ENCODE peak calls at places on chromosomes 2 and 18, in ten cellular contexts. Q, R, G, K, L, H, E, W, B and C are unnamed samples.

GRCh38 chr2:237451582-237452469 is 35.2 kb upstream of the MLPH start:
- DNase-seq in Q (no peak), R (peak), G (no peak), K (no peak), L (no peak), H (no peak), E (peak), W (no peak), B (peak), C (no peak)

GRCh38 chr18:24094561-24094960 is 44.3 kb upstream of the CABYR start:
- DNase-seq in Q (no peak), R (no peak), G (no peak), K (no peak), L (no peak), H (no peak), E (no peak), W (no peak), B (peak), C (no peak)

GRCh38 chr2:66430906-66431619 is 3.9 kb upstream of the MEIS1 start:
- DNase-seq in Q (no peak), R (no peak), G (no peak), K (no peak), L (no peak), H (peak), E (no peak), W (peak), B (no peak), C (no peak)

GRCh38 chr2:20079546-20080115 is 28.2 kb upstream of the LAPTM4A start:
- DNase-seq in Q (no peak), R (no peak), G (no peak), K (peak), L (no peak), H (no peak), E (no peak), W (no peak), B (no peak), C (no peak)

GRCh38 chr2:174004900-174005605 is 39.9 kb upstream of the SP3 start:
- DNase-seq in Q (no peak), R (peak), G (no peak), K (peak), L (peak), H (no peak), E (no peak), W (peak), B (peak), C (no peak)

GRCh38 chr2:233165895-233166661 is 85.4 kb upstream of the ATG16L1 start:
- DNase-seq in Q (peak), R (peak), G (peak), K (no peak), L (peak), H (peak), E (no peak), W (peak), B (no peak), C (no peak)

GRCh38 chr2:118032169-118033013 is 18.5 kb upstream of the CCDC93 start:
- DNase-seq in Q (no peak), R (peak), G (no peak), K (no peak), L (peak), H (peak), E (no peak), W (no peak), B (peak), C (no peak)

GRCh38 chr2:177246000-177246399 is 18.5 kb downstream of the NFE2L2 start:
- DNase-seq in Q (no peak), R (no peak), G (no peak), K (no peak), L (no peak), H (no peak), E (no peak), W (no peak), B (no peak), C (no peak)

GRCh38 chr2:50856112-50856511 is 175.8 kb downstream of the NRXN1 start:
- DNase-seq in Q (no peak), R (no peak), G (no peak), K (no peak), L (no peak), H (no peak), E (no peak), W (no peak), B (no peak), C (no peak)

GRCh38 chr2:42183775-42184174 is 14.6 kb downstream of the EML4 start:
- DNase-seq in Q (no peak), R (no peak), G (no peak), K (no peak), L (no peak), H (no peak), E (no peak), W (no peak), B (no peak), C (no peak)

GRCh38 chr2:141590620-141591019 is 540.2 kb downstream of the LRP1B start:
- DNase-seq in Q (no peak), R (no peak), G (no peak), K (no peak), L (no peak), H (no peak), E (no peak), W (no peak), B (no peak), C (no peak)

GRCh38 chr2:104658149-104658839 is 195.6 kb upstream of the POU3F3 start:
- DNase-seq in Q (no peak), R (no peak), G (no peak), K (no peak), L (no peak), H (peak), E (no peak), W (no peak), B (no peak), C (no peak)

GRCh38 chr18:65365245-65365955 is 385.4 kb upstream of the CDH7 start:
- DNase-seq in Q (no peak), R (no peak), G (no peak), K (no peak), L (no peak), H (no peak), E (no peak), W (no peak), B (no peak), C (no peak)

GRCh38 chr2:171893196-171893823 is 734 bp downstream of the SLC25A12 start:
- DNase-seq in Q (no peak), R (no peak), G (no peak), K (no peak), L (no peak), H (peak), E (no peak), W (no peak), B (no peak), C (no peak)

GRCh38 chr2:231364961-231365810 is 30.3 kb upstream of the B3GNT7 start:
- DNase-seq in Q (no peak), R (peak), G (no peak), K (no peak), L (peak), H (peak), E (peak), W (peak), B (peak), C (peak)

GRCh38 chr2:64632855-64633819 is 20.6 kb downstream of the SERTAD2 start:
- DNase-seq in Q (no peak), R (peak), G (no peak), K (no peak), L (no peak), H (no peak), E (no peak), W (peak), B (peak), C (no peak)

GRCh38 chr2:46460991-46461715 is 18.2 kb upstream of the TMEM247 start:
- DNase-seq in Q (peak), R (peak), G (peak), K (peak), L (peak), H (peak), E (peak), W (peak), B (peak), C (no peak)

GRCh38 chr2:187934236-187934635 is 357.4 kb upstream of the GULP1 start:
- DNase-seq in Q (no peak), R (no peak), G (no peak), K (no peak), L (no peak), H (no peak), E (no peak), W (no peak), B (no peak), C (no peak)

GRCh38 chr18:5103286-5103685 is 93.8 kb downstream of the AKAIN1 start:
- DNase-seq in Q (no peak), R (no peak), G (no peak), K (no peak), L (no peak), H (no peak), E (no peak), W (no peak), B (no peak), C (no peak)

GRCh38 chr18:48136051-48136543 is 205.6 kb upstream of the SMAD2 start:
- DNase-seq in Q (no peak), R (no peak), G (peak), K (no peak), L (no peak), H (peak), E (no peak), W (no peak), B (no peak), C (no peak)

GRCh38 chr2:173048901-173049661 is 26.6 kb upstream of the MAP3K20 start:
- DNase-seq in Q (peak), R (peak), G (peak), K (peak), L (peak), H (peak), E (no peak), W (peak), B (peak), C (peak)

GRCh38 chr2:134774786-134775641 is 56.2 kb upstream of the TMEM163 start:
- DNase-seq in Q (no peak), R (no peak), G (no peak), K (no peak), L (peak), H (no peak), E (no peak), W (no peak), B (no peak), C (no peak)

GRCh38 chr2:44916291-44916690 is 25.2 kb upstream of the SIX3 start:
- DNase-seq in Q (no peak), R (no peak), G (no peak), K (no peak), L (no peak), H (no peak), E (no peak), W (no peak), B (no peak), C (no peak)

GRCh38 chr2:234420406-234420805 is 76.5 kb downstream of the ARL4C start:
- DNase-seq in Q (no peak), R (peak), G (no peak), K (no peak), L (no peak), H (no peak), E (no peak), W (no peak), B (peak), C (no peak)

GRCh38 chr2:174694920-174695319 is 69.4 kb downstream of the CHRNA1 start:
- DNase-seq in Q (no peak), R (no peak), G (no peak), K (no peak), L (no peak), H (no peak), E (no peak), W (no peak), B (no peak), C (no peak)

GRCh38 chr2:203330434-203330833 is 2.2 kb downstream of the ABI2 start:
- DNase-seq in Q (no peak), R (peak), G (no peak), K (no peak), L (no peak), H (no peak), E (no peak), W (no peak), B (peak), C (no peak)

GRCh38 chr2:179264238-179265081 is at the start of gene SESTD1:
- DNase-seq in Q (peak), R (peak), G (peak), K (peak), L (peak), H (peak), E (peak), W (peak), B (peak), C (no peak)

GRCh38 chr2:144162652-144163051 is 357.3 kb downstream of the ZEB2 start:
- DNase-seq in Q (no peak), R (no peak), G (peak), K (no peak), L (peak), H (peak), E (no peak), W (no peak), B (no peak), C (no peak)

GRCh38 chr2:43609304-43609883 is 13.6 kb upstream of the THADA start:
- DNase-seq in Q (no peak), R (peak), G (no peak), K (no peak), L (peak), H (peak), E (no peak), W (no peak), B (peak), C (no peak)

GRCh38 chr2:190511104-190511503 is 23.4 kb downstream of the NEMP2 start:
- DNase-seq in Q (no peak), R (peak), G (no peak), K (no peak), L (no peak), H (no peak), E (no peak), W (no peak), B (peak), C (no peak)

DNA sequence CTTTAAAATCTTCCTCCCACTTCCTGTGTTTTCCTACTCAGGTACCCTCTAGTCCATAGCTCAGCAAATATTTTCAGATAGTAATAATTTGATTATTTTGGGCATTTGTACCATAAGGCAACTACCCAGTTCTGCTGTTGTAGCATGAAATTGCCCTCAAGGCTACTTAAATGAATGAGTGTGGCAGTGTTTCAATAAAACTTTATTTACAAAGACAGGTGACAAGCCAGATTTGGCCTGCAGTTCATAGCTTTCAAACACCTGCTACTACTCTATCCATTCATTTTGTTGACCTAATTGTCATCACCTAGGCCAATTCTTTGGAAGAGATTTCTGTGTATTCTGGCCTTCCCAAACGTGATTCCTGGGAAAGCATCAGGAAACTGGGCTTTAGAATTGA is 28.9 kb downstream of the NYAP2 start:
- DNase-seq in Q (no peak), R (no peak), G (no peak), K (no peak), L (no peak), H (no peak), E (no peak), W (no peak), B (no peak), C (no peak)
- H3K27ac ChIP-seq in Q (no peak), R (no peak), G (no peak), K (no peak), L (no peak), H (no peak), E (no peak), W (no peak), B (no peak), C (no peak)

DNA sequence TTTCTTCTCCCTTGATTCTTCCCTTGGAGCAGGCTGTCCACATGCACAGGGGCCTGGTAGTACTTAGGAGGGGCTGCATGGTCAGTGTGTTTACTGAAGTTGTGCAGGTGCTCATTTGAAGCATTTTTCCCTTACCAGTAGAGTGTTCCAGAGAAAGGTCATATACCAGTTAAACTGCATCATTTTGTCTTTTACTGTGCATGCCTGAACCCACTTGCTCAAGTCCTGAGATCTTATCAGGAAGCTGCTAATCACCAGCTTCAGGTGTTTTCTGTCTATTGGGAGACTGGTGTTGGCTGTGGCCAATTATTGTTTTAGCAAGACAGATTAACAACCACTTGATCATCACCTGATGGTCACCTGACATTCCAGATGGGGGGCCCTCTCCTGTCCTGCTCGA is 676.6 kb downstream of the DPP10 start:
- DNase-seq in Q (no peak), R (no peak), G (no peak), K (no peak), L (no peak), H (no peak), E (no peak), W (no peak), B (no peak), C (no peak)
- H3K4me3 ChIP-seq in Q (no peak), R (no peak), G (no peak), K (no peak), L (no peak), H (no peak), E (no peak), W (no peak), B (no peak), C (no peak)

GRCh38 chr2:68287580-68288441 is 31.9 kb downstream of the CNRIP1 start:
- DNase-seq in Q (no peak), R (peak), G (no peak), K (no peak), L (no peak), H (no peak), E (no peak), W (no peak), B (peak), C (no peak)
- H3K27ac ChIP-seq in Q (no peak), R (no peak), G (no peak), K (no peak), L (no peak), H (no peak), E (peak), W (peak), B (no peak), C (no peak)

GRCh38 chr18:58674159-58674558 is 2.9 kb downstream of the MALT1 start:
- DNase-seq in Q (no peak), R (no peak), G (no peak), K (no peak), L (no peak), H (no peak), E (no peak), W (no peak), B (no peak), C (no peak)

GRCh38 chr18:58671122-58671940 is at the start of gene MALT1:
- DNase-seq in Q (peak), R (peak), G (peak), K (peak), L (peak), H (peak), E (peak), W (peak), B (peak), C (peak)

GRCh38 chr18:58669731-58670379 is 1.4 kb upstream of the MALT1 start:
- DNase-seq in Q (no peak), R (peak), G (peak), K (no peak), L (peak), H (no peak), E (no peak), W (no peak), B (peak), C (no peak)

GRCh38 chr18:58670561-58671121 is 624 bp upstream of the MALT1 start:
- DNase-seq in Q (no peak), R (no peak), G (no peak), K (no peak), L (no peak), H (no peak), E (no peak), W (no peak), B (peak), C (no peak)

DNA sequence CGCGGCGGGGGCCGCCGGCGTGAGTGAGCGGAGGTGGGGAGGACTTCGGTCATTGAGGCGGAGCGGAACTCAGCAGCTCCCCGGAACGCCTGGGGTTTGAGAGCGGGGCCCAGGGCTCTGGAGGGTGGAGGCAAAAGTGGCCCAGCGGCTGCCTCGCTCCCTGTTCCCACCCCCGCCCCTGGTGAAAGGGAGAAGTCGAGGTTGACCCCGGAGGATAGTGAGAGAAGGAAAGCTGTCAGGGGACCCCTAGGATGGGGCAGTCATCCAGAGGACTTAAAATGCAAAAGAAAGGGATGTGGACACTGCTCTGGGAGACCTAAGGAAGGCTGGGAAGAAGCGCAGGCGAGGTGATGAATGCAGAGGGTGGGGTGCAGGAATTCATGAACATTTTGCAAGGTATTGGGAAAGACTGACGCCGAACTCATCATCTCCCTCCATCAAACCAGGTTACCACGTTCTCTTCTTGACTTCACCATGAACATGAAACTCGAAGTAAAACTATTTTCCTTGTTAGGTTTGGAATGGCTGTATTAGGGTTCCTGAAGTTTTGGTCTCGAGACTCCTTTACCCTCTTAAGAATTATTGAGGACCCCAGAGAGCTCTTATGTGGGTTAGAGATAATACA is 788 bp downstream of the MALT1 start:
- DNase-seq in Q (no peak), R (peak), G (no peak), K (no peak), L (peak), H (peak), E (peak), W (no peak), B (peak), C (no peak)
- H3K4me3 ChIP-seq in Q (peak), R (peak), G (peak), K (peak), L (peak), H (peak), E (peak), W (peak), B (peak), C (peak)

GRCh38 chr18:9612215-9612830 is 2.0 kb downstream of the PPP4R1 start:
- DNase-seq in Q (no peak), R (peak), G (peak), K (no peak), L (peak), H (peak), E (no peak), W (no peak), B (peak), C (no peak)

GRCh38 chr18:9613550-9614400 is 584 bp downstream of the PPP4R1 start:
- DNase-seq in Q (peak), R (peak), G (peak), K (peak), L (peak), H (peak), E (peak), W (peak), B (peak), C (peak)

GRCh38 chr18:9614401-9615279 is at the start of gene PPP4R1:
- DNase-seq in Q (peak), R (peak), G (peak), K (peak), L (peak), H (peak), E (peak), W (peak), B (peak), C (peak)

GRCh38 chr18:9615280-9615797 is 980 bp upstream of the PPP4R1 start:
- DNase-seq in Q (no peak), R (no peak), G (no peak), K (no peak), L (no peak), H (no peak), E (no peak), W (no peak), B (no peak), C (no peak)

GRCh38 chr18:9612989-9613388 is 1.4 kb downstream of the PPP4R1 start:
- DNase-seq in Q (no peak), R (no peak), G (no peak), K (no peak), L (no peak), H (no peak), E (no peak), W (no peak), B (no peak), C (no peak)
- H3K27ac ChIP-seq in Q (peak), R (no peak), G (no peak), K (no peak), L (peak), H (no peak), E (peak), W (peak), B (no peak), C (peak)

DNA sequence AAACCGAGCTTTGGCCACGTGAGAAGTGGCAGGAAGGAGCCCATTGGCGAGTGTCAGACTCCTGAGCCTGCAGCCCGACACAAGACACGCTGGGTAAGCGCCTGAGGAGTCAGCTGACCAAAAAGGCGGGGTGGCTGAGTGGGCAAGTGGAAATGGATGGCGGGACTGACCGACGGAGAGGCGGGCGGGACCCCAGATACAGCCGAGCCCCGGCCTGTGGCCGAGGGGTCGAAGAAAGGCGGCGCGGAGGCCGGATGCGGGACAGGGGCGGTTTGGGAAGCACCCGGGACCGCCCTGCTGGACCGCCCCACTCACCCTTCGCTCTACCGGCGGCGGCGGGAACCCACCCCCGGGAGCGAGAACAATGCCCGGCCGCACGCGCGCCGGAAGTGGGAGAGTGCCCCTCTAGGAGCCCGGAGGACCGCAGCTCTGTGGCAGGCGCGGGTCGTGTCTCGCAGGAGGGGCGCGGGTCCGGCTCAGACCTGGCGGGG is 22.8 kb downstream of the ZSCAN30 start:
- DNase-seq in Q (peak), R (peak), G (peak), K (peak), L (no peak), H (peak), E (peak), W (peak), B (no peak), C (no peak)
- H3K4me3 ChIP-seq in Q (peak), R (peak), G (peak), K (peak), L (no peak), H (peak), E (peak), W (peak), B (no peak), C (peak)